ENCODE peak calls at places on chromosomes 7 and 10, in five cellular contexts. O is activated CD4-positive, alpha-beta memory T cell treated with anti-CD3 and anti-CD28 coated beads for 36 hours; L is stimulated activated CD4-positive, alpha-beta T cell treated with anti-CD3 and anti-CD28 coated beads, Interleukin-12 subunit alpha, Interleukin-12 subunit beta, amount 100 ng/mL, for 4 hours; N is RPMI8226; W is NCI-H446. X is an unnamed sample.
A peak's percentile ranks its signal among the peaks of the same experiment; 100 is the strongest.

GRCh38 chr10:103416436-103417147 is 20.2 kb downstream of the PDCD11 start:
- DNase-seq in O (peak; percentile 61), L (peak; percentile 18), N (peak; percentile 58), W (peak; percentile 7), X (no peak)

GRCh38 chr7:101782476-101782875 is 35.0 kb upstream of the CUX1 start:
- DNase-seq in O (no peak), L (no peak), N (no peak), W (no peak), X (no peak)

GRCh38 chr7:136033413-136034031 is 56.4 kb upstream of the MTPN start:
- DNase-seq in O (peak; percentile 35), L (no peak), N (no peak), W (no peak), X (no peak)

GRCh38 chr7:46015107-46015868 is 94.2 kb upstream of the IGFBP3 start:
- DNase-seq in O (no peak), L (no peak), N (peak; percentile 100), W (no peak), X (peak; percentile 5)

GRCh38 chr7:36652431-36652830 is 71.9 kb downstream of the AOAH start:
- DNase-seq in O (no peak), L (no peak), N (no peak), W (no peak), X (no peak)

GRCh38 chr10:107686095-107686494 is 521.6 kb upstream of the SORCS1 start:
- DNase-seq in O (no peak), L (no peak), N (peak; percentile 3), W (no peak), X (no peak)

GRCh38 chr7:24401628-24402593 is 117.9 kb downstream of the NPY start:
- DNase-seq in O (no peak), L (no peak), N (peak; percentile 46), W (peak; percentile 29), X (peak; percentile 35)

GRCh38 chr7:26153823-26154783 is 2.1 kb downstream of the NFE2L3 start:
- DNase-seq in O (peak; percentile 69), L (no peak), N (peak; percentile 48), W (no peak), X (no peak)

GRCh38 chr10:49379596-49380410 is 16.1 kb downstream of the DRGX start:
- DNase-seq in O (no peak), L (no peak), N (peak; percentile 41), W (no peak), X (no peak)

GRCh38 chr7:22444181-22444966 is 55.6 kb downstream of the STEAP1B start:
- DNase-seq in O (no peak), L (no peak), N (peak; percentile 78), W (no peak), X (no peak)

GRCh38 chr7:77570330-77571011 is 33.4 kb downstream of the PTPN12 start:
- DNase-seq in O (no peak), L (no peak), N (peak; percentile 7), W (no peak), X (peak; percentile 16)

GRCh38 chr10:97771055-97771811 is 566 bp downstream of the SFRP5 start:
- DNase-seq in O (no peak), L (no peak), N (peak; percentile 13), W (no peak), X (no peak)